ENCODE peak calls at places on chromosome 14, in ten cellular contexts. R, P, F, I, G, B, X, O, U and Y are unnamed samples. For H3K36me3, the result is how much of the 10 kb centered on the place peaks cover.

GRCh38 chr14:92728781-92729364 is 19.6 kb downstream of the LGMN start:
- ATAC-seq in U (peak), R (peak), I (peak), G (peak), B (peak), P (peak), X (no peak), O (no peak), F (no peak), Y (no peak)

GRCh38 chr14:93926873-93927571 is at the start of gene FAM181A:
- ATAC-seq in I (peak), R (no peak), P (peak), G (no peak), O (no peak), F (no peak), U (peak), X (peak), B (peak), Y (no peak)

GRCh38 chr14:69674546-69675245 is 63.3 kb downstream of the SUSD6 start:
- ATAC-seq in B (no peak), O (no peak), X (no peak), F (no peak), P (peak), I (no peak), U (no peak), G (peak), R (no peak), Y (no peak)

GRCh38 chr14:77302926-77303325 is 17.8 kb downstream of the POMT2 start:
- ATAC-seq in P (peak), B (peak), I (no peak), R (peak), U (peak), X (peak), F (no peak), G (peak), O (peak), Y (no peak)

GRCh38 chr14:61730756-61731373 is 31.4 kb upstream of the SNAPC1 start:
- ATAC-seq in G (no peak), U (no peak), R (no peak), P (no peak), I (no peak), F (no peak), O (no peak), B (no peak), X (no peak), Y (no peak)

GRCh38 chr14:97995571-97995970 is 1198.4 kb downstream of the VRK1 start:
- ATAC-seq in G (no peak), O (no peak), I (no peak), X (no peak), U (no peak), P (no peak), F (no peak), B (no peak), R (no peak), Y (no peak)

GRCh38 chr14:34055545-34055944 is 104.7 kb upstream of the EGLN3 start:
- ATAC-seq in P (no peak), G (no peak), R (no peak), U (no peak), F (no peak), B (no peak), I (no peak), X (no peak), O (no peak), Y (no peak)

GRCh38 chr14:78029471-78030372 is 140.5 kb upstream of the NRXN3 start:
- ATAC-seq in X (peak), F (no peak), R (no peak), I (peak), G (peak), U (no peak), O (no peak), P (no peak), B (no peak), Y (no peak)

GRCh38 chr14:34093878-34094277 is 143.0 kb upstream of the EGLN3 start:
- ATAC-seq in F (no peak), R (no peak), I (no peak), X (no peak), B (no peak), G (no peak), O (no peak), U (no peak), P (no peak), Y (no peak)

DNA sequence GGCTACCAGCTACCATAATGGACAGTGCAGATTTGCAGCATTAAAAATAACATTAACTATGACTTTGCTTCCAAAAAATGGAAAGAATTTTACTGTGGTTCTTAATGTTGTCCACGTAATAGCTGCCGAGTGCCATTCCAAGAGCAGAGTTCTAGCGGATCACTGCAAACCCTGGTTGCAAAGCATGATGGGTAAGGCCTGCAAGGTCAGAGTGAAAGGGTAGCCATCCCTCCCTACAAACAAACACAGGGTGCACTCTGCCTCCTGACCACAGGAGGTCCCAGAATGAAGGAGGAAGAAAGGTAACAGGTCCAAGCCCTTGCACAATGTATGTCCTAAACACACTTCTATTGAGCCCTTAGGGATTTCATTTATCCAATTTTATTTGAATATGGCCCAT is 157.6 kb downstream of the DPF3 start:
- ATAC-seq in G (no peak), O (no peak), I (peak), U (no peak), B (no peak), F (no peak), R (peak), P (peak), X (peak), Y (no peak)
- TF ChIP-seq CTCF in G (no peak), O (no peak), I (no peak), U (no peak), B (no peak), F (no peak), R (peak), P (no peak), X (peak), Y (no peak)

DNA sequence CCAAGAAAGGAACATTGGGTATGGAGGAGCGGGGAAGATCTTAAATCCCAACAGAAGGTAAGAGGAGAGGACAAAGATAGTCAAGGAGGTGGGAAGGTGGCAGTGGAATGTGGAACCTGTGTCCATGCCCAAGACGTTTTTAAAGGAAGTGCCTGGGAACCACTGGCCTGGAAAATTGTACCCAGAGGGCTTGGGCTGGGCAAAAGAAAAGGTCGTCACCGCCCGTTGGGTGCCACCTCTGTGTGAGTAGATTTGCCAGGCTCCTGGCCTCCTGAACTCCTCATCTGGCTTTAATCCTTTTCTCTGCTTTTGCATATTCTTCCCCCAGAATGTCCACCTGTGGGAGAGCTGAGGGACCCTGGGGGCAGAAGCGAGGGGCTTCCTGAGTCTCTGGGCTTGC is 32.6 kb downstream of the JDP2 start:
- ATAC-seq in P (no peak), U (no peak), F (no peak), O (no peak), G (no peak), I (no peak), R (no peak), X (no peak), B (no peak), Y (no peak)
- H3K27ac ChIP-seq in P (no peak), U (no peak), F (no peak), O (peak), G (no peak), I (no peak), R (no peak), X (no peak), B (no peak), Y (peak)

DNA sequence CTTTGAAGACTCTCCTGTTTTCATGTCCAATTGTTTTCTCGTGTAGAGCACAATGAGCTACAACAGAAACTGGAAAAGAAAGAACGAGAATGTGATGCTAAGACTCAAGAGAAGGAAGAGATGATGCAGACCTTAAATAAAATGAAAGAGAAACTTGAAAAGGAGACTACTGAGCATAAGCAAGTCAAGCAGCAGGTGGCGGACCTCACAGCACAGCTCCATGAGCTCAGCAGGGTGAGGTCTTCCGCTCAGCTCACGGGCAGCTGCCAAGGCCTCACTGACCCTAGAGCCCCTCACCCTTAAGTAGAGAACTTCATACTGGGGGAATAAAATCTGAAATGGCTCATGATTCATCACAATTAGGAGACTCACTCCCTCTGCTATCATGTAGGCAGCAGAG is 134.7 kb downstream of the GPR135 start:
- ATAC-seq in B (peak), X (no peak), P (no peak), O (no peak), F (no peak), U (no peak), G (no peak), R (no peak), I (no peak), Y (no peak)
- H3K36me3 ChIP-seq in B (under half), X (under half), P (under half), O (under half), F (under half), U (under half), G (under half), R (under half), I (under half), Y (under half)

DNA sequence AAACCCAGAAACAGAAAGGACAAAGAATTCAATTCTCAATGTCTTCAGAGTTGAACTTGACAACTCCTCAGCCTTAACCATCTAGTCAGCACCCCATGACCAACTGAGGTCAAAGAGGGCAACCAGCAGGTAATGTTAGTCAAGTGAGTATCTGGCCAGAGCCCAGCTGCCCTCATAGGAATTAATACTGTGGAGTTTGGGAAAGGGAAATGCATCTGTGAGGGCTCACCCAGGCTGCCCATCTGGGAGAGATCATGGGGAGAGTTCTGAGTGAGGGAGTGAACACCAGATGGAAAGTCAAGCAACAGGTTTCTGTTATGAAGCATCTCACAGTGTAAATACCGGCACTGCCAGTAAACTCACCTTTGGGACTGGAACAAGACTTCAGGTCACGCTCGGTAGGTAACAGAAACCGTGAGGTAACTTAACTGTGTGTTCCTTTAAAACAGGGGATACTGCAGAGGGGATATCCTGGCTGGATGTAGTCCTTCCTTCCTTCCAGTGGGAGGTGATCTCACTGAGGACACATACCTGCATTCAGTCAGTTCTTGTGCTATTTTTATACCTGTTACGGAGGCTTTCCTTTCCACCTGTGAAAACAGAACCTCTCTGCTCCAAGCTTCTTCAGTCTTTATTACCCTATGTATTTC is 94.4 kb downstream of the DAD1 start:
- ATAC-seq in R (no peak), B (no peak), I (no peak), U (no peak), O (no peak), P (no peak), G (no peak), X (peak), F (no peak), Y (no peak)
- TF ChIP-seq CTCF in R (no peak), B (no peak), I (no peak), U (no peak), O (no peak), P (no peak), G (no peak), X (no peak), F (no peak), Y (no peak)

GRCh38 chr14:53411110-53411509 is 258.0 kb upstream of the DDHD1 start:
- ATAC-seq in F (no peak), X (no peak), R (no peak), O (no peak), I (no peak), U (no peak), P (peak), G (no peak), B (no peak), Y (no peak)
- H3K27ac ChIP-seq in F (no peak), X (no peak), R (no peak), O (no peak), I (no peak), U (no peak), P (no peak), G (no peak), B (no peak), Y (no peak)

DNA sequence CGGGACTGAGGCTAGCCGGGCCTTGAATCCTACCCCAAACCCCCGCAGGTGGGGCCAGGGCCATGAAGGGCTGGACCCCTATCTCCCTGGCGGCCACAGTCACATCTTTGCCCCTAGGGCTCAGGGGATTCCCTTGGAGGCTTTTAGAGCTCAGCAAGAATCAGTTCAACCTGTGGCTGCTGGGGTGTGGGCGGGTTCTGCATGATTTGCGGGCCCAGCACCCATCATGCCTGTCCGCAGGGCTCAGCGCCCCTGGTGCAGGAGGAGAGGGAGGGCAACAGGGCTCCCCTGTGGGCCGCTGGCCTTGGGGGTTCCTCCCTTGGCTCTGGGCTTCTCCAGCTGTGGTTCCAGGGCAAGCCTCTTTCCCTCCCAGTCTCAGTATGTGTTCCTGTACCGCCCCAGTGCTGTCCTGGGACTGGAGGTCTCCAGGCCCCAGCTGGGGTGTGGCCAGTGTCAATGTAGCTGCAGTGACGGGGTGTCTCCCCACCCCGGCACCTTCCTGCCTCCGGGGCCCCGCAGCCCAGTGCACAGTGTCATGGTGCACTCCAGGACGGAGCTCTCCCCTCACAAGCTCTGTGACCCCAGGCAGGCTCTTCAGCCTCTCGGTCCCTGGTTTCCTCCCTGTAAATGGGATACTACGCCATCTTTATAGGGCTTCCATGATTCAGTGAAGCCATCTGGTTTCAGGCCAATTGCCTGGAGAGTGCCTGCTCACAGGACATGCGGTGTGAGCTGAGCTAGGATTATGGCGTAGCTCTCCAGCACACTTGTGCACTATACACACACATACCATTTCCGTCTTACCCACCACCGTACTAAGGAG is 9.9 kb upstream of the LBHD2 start:
- ATAC-seq in F (no peak), I (no peak), R (no peak), X (peak), O (no peak), P (peak), U (no peak), G (no peak), B (no peak), Y (no peak)
- H3K36me3 ChIP-seq in F (under half), I (under half), R (under half), X (under half), O (under half), P (under half), U (under half), G (under half), B (under half), Y (under half)